ENCODE peak calls at places on chromosomes 11 and 22, in ten cellular contexts. L is activated CD4-positive, alpha-beta memory T cell treated with anti-CD3 and anti-CD28 coated beads, Interleukin-2, amount 10 ng/mL, durations not matched to agents 7 days and 5 days; H is fibroblast of the conjunctiva; O is mucosa of gallbladder; Z is NCI-H2029; Q is activated CD4-positive, alpha-beta T cell treated with anti-CD3 and anti-CD28 coated beads for 48 hours; K is HuH-7.5; Y is myocyte; C is NCI-H1105 treated with DMSO at 0.1 percent for 48 hours; D is GM03348. R is an unnamed sample.

GRCh38 chr11:93552874-93553273 is 9.7 kb upstream of the SMCO4 start:
- DNase-seq in L (no peak), H (no peak), O (no peak), Z (no peak), Q (no peak), K (no peak), Y (no peak), C (no peak), D (no peak), R (no peak)

GRCh38 chr11:18720811-18721575 is 5.0 kb downstream of the IGSF22 start:
- DNase-seq in L (peak; percentile 81), H (peak; percentile 43), O (peak; percentile 79), Z (peak; percentile 60), Q (peak; percentile 86), K (peak; percentile 33), Y (peak; percentile 76), C (peak; percentile 88), D (peak; percentile 89), R (peak; percentile 67)

GRCh38 chr22:30266445-30267381 is at the start of gene OSM:
- DNase-seq in L (peak; percentile 92), H (no peak), O (peak; percentile 63), Z (no peak), Q (peak; percentile 83), K (no peak), Y (no peak), C (no peak), D (no peak), R (no peak)

GRCh38 chr11:93942176-93942575 is 79.0 kb upstream of the HEPHL1 start:
- DNase-seq in L (no peak), H (peak; percentile 17), O (no peak), Z (no peak), Q (no peak), K (no peak), Y (no peak), C (no peak), D (no peak), R (no peak)

GRCh38 chr11:62574363-62575057 is 819 bp upstream of the EEF1G start:
- DNase-seq in L (no peak), H (no peak), O (no peak), Z (peak; percentile 21), Q (peak; percentile 34), K (no peak), Y (peak; percentile 57), C (peak; percentile 47), D (peak; percentile 53), R (peak; percentile 53)

GRCh38 chr11:18594999-18595749 is 4.4 kb upstream of the MISFA start:
- DNase-seq in L (no peak), H (no peak), O (no peak), Z (no peak), Q (no peak), K (no peak), Y (peak; percentile 36), C (no peak), D (no peak), R (no peak)

GRCh38 chr11:134040386-134041297 is 28.2 kb upstream of the JAM3 start:
- DNase-seq in L (no peak), H (no peak), O (peak; percentile 30), Z (no peak), Q (no peak), K (no peak), Y (peak; percentile 70), C (no peak), D (no peak), R (no peak)

GRCh38 chr11:43576834-43577521 is 103.6 kb upstream of the HSD17B12 start:
- DNase-seq in L (peak; percentile 31), H (no peak), O (peak; percentile 25), Z (no peak), Q (peak; percentile 47), K (no peak), Y (peak; percentile 64), C (no peak), D (peak; percentile 84), R (peak; percentile 80)

GRCh38 chr11:94796863-94797262 is 28.7 kb downstream of the AMOTL1 start:
- DNase-seq in L (no peak), H (no peak), O (no peak), Z (no peak), Q (no peak), K (no peak), Y (no peak), C (no peak), D (no peak), R (no peak)

GRCh38 chr11:66886671-66887221 is 29.9 kb downstream of the LRFN4 start:
- DNase-seq in L (no peak), H (no peak), O (no peak), Z (no peak), Q (no peak), K (no peak), Y (no peak), C (no peak), D (no peak), R (peak; percentile 30)

GRCh38 chr22:27686534-27686933 is 115.0 kb downstream of the MN1 start:
- DNase-seq in L (no peak), H (peak; percentile 40), O (peak; percentile 92), Z (no peak), Q (no peak), K (no peak), Y (peak; percentile 90), C (no peak), D (peak; percentile 58), R (no peak)

GRCh38 chr22:49372530-49373288 is 455.0 kb downstream of the BRD1 start:
- DNase-seq in L (peak; percentile 15), H (no peak), O (peak; percentile 6), Z (no peak), Q (no peak), K (no peak), Y (no peak), C (no peak), D (no peak), R (peak; percentile 64)

R was measured in K562.